ENCODE peak calls at places on chromosomes 6 and 20, in six cellular contexts. One of them, this sample, is unnamed.

GRCh38 chr6:168126566-168127383 is 47.8 kb upstream of the FRMD1 start:
- DNase-seq in IMR-90: no peak
- DNase-seq in AG04450: no peak
- DNase-seq in psoas muscle: peak; percentile 28
- DNase-seq in transverse colon: no peak
- DNase-seq in CD8-positive, alpha-beta T cell: no peak
- DNase-seq in this sample: no peak

GRCh38 chr6:111242452-111242851 is 155.1 kb downstream of the SLC16A10 start:
- DNase-seq in IMR-90: peak; percentile 82
- DNase-seq in AG04450: no peak
- DNase-seq in CD8-positive, alpha-beta T cell: no peak
- DNase-seq in psoas muscle: no peak
- DNase-seq in transverse colon: no peak
- DNase-seq in this sample: no peak

GRCh38 chr20:45012682-45013302 is 46.5 kb downstream of the STK4 start:
- DNase-seq in CD8-positive, alpha-beta T cell: no peak
- DNase-seq in IMR-90: peak; percentile 57
- DNase-seq in transverse colon: no peak
- DNase-seq in AG04450: peak; percentile 20
- DNase-seq in psoas muscle: no peak
- DNase-seq in this sample: no peak

GRCh38 chr6:106700581-106700980 is 71.2 kb downstream of the QRSL1 start:
- DNase-seq in IMR-90: no peak
- DNase-seq in CD8-positive, alpha-beta T cell: no peak
- DNase-seq in transverse colon: no peak
- DNase-seq in psoas muscle: no peak
- DNase-seq in AG04450: no peak
- DNase-seq in this sample: no peak

GRCh38 chr20:61889659-61890058 is 176.0 kb downstream of the TAF4 start:
- DNase-seq in psoas muscle: no peak
- DNase-seq in AG04450: no peak
- DNase-seq in IMR-90: no peak
- DNase-seq in transverse colon: no peak
- DNase-seq in CD8-positive, alpha-beta T cell: no peak
- DNase-seq in this sample: no peak

GRCh38 chr20:51366155-51366886 is 176.2 kb downstream of the NFATC2 start:
- DNase-seq in psoas muscle: peak; percentile 85
- DNase-seq in transverse colon: peak; percentile 41
- DNase-seq in AG04450: peak; percentile 99
- DNase-seq in IMR-90: peak; percentile 100
- DNase-seq in CD8-positive, alpha-beta T cell: no peak
- DNase-seq in this sample: no peak

GRCh38 chr6:70884074-70884983 is 72.5 kb downstream of the B3GAT2 start:
- DNase-seq in transverse colon: peak; percentile 52
- DNase-seq in CD8-positive, alpha-beta T cell: peak; percentile 37
- DNase-seq in AG04450: peak; percentile 1
- DNase-seq in psoas muscle: peak; percentile 68
- DNase-seq in IMR-90: peak; percentile 33
- DNase-seq in this sample: peak; percentile 36

GRCh38 chr6:35044145-35044745 is 96.9 kb downstream of the TCP11 start:
- DNase-seq in psoas muscle: no peak
- DNase-seq in AG04450: no peak
- DNase-seq in CD8-positive, alpha-beta T cell: no peak
- DNase-seq in IMR-90: no peak
- DNase-seq in transverse colon: peak; percentile 41
- DNase-seq in this sample: peak; percentile 69

GRCh38 chr6:7270320-7271204 is 42.4 kb downstream of the SSR1 start:
- DNase-seq in transverse colon: no peak
- DNase-seq in CD8-positive, alpha-beta T cell: no peak
- DNase-seq in IMR-90: no peak
- DNase-seq in psoas muscle: no peak
- DNase-seq in AG04450: no peak
- DNase-seq in this sample: no peak

GRCh38 chr20:50569864-50570836 is 60.0 kb downstream of the PTPN1 start:
- DNase-seq in CD8-positive, alpha-beta T cell: no peak
- DNase-seq in transverse colon: no peak
- DNase-seq in psoas muscle: no peak
- DNase-seq in IMR-90: peak; percentile 37
- DNase-seq in AG04450: no peak
- DNase-seq in this sample: no peak

GRCh38 chr6:100343678-100344077 is 121.0 kb downstream of the SIM1 start:
- DNase-seq in AG04450: no peak
- DNase-seq in transverse colon: no peak
- DNase-seq in CD8-positive, alpha-beta T cell: no peak
- DNase-seq in IMR-90: peak; percentile 73
- DNase-seq in psoas muscle: no peak
- DNase-seq in this sample: no peak

GRCh38 chr6:166417285-166417691 is 34.5 kb upstream of the MPC1 start:
- DNase-seq in IMR-90: no peak
- DNase-seq in AG04450: no peak
- DNase-seq in transverse colon: no peak
- DNase-seq in psoas muscle: peak; percentile 3
- DNase-seq in CD8-positive, alpha-beta T cell: peak; percentile 47
- DNase-seq in this sample: no peak

GRCh38 chr20:34579191-34579661 is 20.7 kb downstream of the MAP1LC3A start:
- DNase-seq in psoas muscle: peak; percentile 82
- DNase-seq in IMR-90: peak; percentile 82
- DNase-seq in CD8-positive, alpha-beta T cell: no peak
- DNase-seq in AG04450: no peak
- DNase-seq in transverse colon: peak; percentile 83
- DNase-seq in this sample: no peak
- H3K27ac ChIP-seq in psoas muscle: peak overlapping the region; percentile 66
- H3K27ac ChIP-seq in IMR-90: no peak overlapping the region
- H3K27ac ChIP-seq in CD8-positive, alpha-beta T cell: no peak overlapping the region
- H3K27ac ChIP-seq in AG04450: no peak overlapping the region
- H3K27ac ChIP-seq in transverse colon: peak overlapping the region; percentile 62
- H3K27ac ChIP-seq in this sample: no peak overlapping the region

DNA sequence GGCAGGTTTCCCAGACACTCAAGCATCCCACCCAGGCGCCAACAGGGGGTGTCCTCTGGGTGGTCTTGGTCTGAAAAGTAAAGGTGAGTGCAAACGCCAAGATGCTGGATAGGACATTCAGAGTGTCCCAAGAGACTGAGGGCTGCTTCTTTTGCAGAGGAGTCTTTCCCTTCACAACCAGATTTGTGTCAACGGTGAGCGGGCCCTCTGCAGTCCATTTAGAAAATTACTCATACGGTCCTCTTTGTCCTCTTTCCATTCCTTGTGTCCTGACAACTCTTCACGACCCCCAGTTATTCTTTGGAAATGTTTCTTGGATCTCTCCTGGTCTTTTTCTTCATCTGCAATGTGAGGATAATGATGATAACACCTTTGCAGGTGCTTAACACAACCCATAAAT is 257.8 kb downstream of the CDC5L start:
- DNase-seq in psoas muscle: no peak
- DNase-seq in transverse colon: no peak
- DNase-seq in CD8-positive, alpha-beta T cell: no peak
- DNase-seq in AG04450: no peak
- DNase-seq in IMR-90: no peak
- DNase-seq in this sample: no peak
- TF ChIP-seq CTCF in psoas muscle: no peak
- TF ChIP-seq CTCF in transverse colon: no peak
- TF ChIP-seq CTCF in CD8-positive, alpha-beta T cell: no peak
- TF ChIP-seq CTCF in AG04450: peak; percentile 20
- TF ChIP-seq CTCF in IMR-90: peak; percentile 3
- TF ChIP-seq CTCF in this sample: no peak

GRCh38 chr6:71889366-71889765 is 3.0 kb downstream of the RIMS1 start:
- DNase-seq in AG04450: no peak
- DNase-seq in psoas muscle: no peak
- DNase-seq in transverse colon: no peak
- DNase-seq in IMR-90: no peak
- DNase-seq in CD8-positive, alpha-beta T cell: no peak
- DNase-seq in this sample: no peak

GRCh38 chr6:71888720-71889340 is 2.5 kb downstream of the RIMS1 start:
- DNase-seq in IMR-90: no peak
- DNase-seq in psoas muscle: no peak
- DNase-seq in CD8-positive, alpha-beta T cell: no peak
- DNase-seq in transverse colon: no peak
- DNase-seq in AG04450: no peak
- DNase-seq in this sample: no peak

GRCh38 chr6:71887744-71888115 is 1.4 kb downstream of the RIMS1 start:
- DNase-seq in psoas muscle: no peak
- DNase-seq in AG04450: no peak
- DNase-seq in CD8-positive, alpha-beta T cell: no peak
- DNase-seq in transverse colon: no peak
- DNase-seq in IMR-90: no peak
- DNase-seq in this sample: no peak

GRCh38 chr6:71886184-71887005 is at the start of gene RIMS1:
- DNase-seq in psoas muscle: peak; percentile 39
- DNase-seq in CD8-positive, alpha-beta T cell: no peak
- DNase-seq in AG04450: no peak
- DNase-seq in IMR-90: no peak
- DNase-seq in transverse colon: no peak
- DNase-seq in this sample: peak; percentile 84

DNA sequence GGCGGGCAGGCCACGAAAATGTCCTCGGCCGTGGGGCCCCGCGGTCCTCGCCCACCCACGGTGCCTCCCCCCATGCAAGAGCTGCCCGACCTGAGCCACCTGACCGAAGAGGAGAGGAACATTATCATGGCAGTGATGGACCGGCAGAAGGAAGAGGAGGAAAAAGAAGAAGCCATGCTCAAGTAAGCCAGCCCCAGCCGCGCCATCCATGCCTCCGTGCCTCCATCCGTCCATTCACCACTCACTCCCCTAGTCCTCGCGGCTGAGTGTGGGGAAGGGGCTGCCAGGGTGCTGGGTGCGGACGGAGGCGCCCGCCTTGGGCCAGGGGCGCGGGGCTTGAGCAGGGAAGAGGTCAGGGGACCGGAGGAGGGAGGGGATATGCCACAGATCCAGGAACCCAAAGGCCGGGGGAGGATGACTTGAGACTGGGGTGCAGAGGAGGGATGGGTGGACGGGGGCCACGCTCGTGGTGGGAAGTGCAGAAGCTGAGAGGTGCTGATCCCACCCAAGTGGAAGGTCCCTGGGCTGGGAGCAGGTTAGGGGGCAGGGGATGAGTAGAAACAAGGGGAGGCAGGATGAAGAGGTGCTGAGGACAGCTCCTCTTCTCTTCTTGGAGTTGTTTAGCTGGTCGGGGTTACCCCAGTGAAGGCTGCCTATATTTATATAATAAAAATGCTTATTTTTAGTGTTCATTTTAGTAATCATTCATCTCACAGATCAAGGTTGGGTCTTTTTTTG is 825 bp downstream of the RIMS1 start:
- DNase-seq in IMR-90: no peak
- DNase-seq in transverse colon: no peak
- DNase-seq in psoas muscle: peak; percentile 45
- DNase-seq in CD8-positive, alpha-beta T cell: no peak
- DNase-seq in AG04450: no peak
- DNase-seq in this sample: peak; percentile 59
- H3K4me3 ChIP-seq in IMR-90: peak overlapping the region; percentile 50
- H3K4me3 ChIP-seq in transverse colon: no peak overlapping the region
- H3K4me3 ChIP-seq in psoas muscle: peak overlapping the region; percentile 45
- H3K4me3 ChIP-seq in CD8-positive, alpha-beta T cell: no peak overlapping the region
- H3K4me3 ChIP-seq in AG04450: peak overlapping the region; percentile 56
- H3K4me3 ChIP-seq in this sample: peak overlapping the region; percentile 50

GRCh38 chr20:4765681-4766080 is 44.0 kb downstream of the PRND start:
- DNase-seq in IMR-90: no peak
- DNase-seq in AG04450: no peak
- DNase-seq in CD8-positive, alpha-beta T cell: no peak
- DNase-seq in psoas muscle: no peak
- DNase-seq in transverse colon: no peak
- DNase-seq in this sample: no peak
- H3K27ac ChIP-seq in IMR-90: no peak overlapping the region
- H3K27ac ChIP-seq in AG04450: no peak overlapping the region
- H3K27ac ChIP-seq in CD8-positive, alpha-beta T cell: no peak overlapping the region
- H3K27ac ChIP-seq in psoas muscle: no peak overlapping the region
- H3K27ac ChIP-seq in transverse colon: no peak overlapping the region
- H3K27ac ChIP-seq in this sample: no peak overlapping the region

GRCh38 chr6:57216235-57217101 is 5.6 kb downstream of the RAB23 start:
- DNase-seq in CD8-positive, alpha-beta T cell: no peak
- DNase-seq in transverse colon: peak; percentile 53
- DNase-seq in psoas muscle: no peak
- DNase-seq in IMR-90: peak; percentile 28
- DNase-seq in AG04450: no peak
- DNase-seq in this sample: no peak
- TF ChIP-seq CTCF in CD8-positive, alpha-beta T cell: peak; percentile 18
- TF ChIP-seq CTCF in transverse colon: peak; percentile 27
- TF ChIP-seq CTCF in psoas muscle: no peak
- TF ChIP-seq CTCF in IMR-90: no peak
- TF ChIP-seq CTCF in AG04450: peak; percentile 21
- TF ChIP-seq CTCF in this sample: no peak